ENCODE peak calls at places on chromosomes 5 and 9, in eight cellular contexts. One of them, this sample, is unnamed.

GRCh38 chr9:37172511-37172910 is 52.1 kb downstream of the ZCCHC7 start:
- DNase-seq in GM19239: no peak
- DNase-seq in AG08395: no peak
- DNase-seq in stimulated activated CD8-positive, alpha-beta memory T cell treated with anti-CD3 and anti-CD28 coated beads, Interleukin-15, amount 100 ng/mL, for 1 hour: no peak
- DNase-seq in NAMALWA: no peak
- DNase-seq in GDM1: no peak
- DNase-seq in RPMI7951: no peak
- DNase-seq in posterior cingulate gyrus: no peak
- DNase-seq in this sample: no peak

GRCh38 chr9:36598281-36598680 is 25.6 kb downstream of the MELK start:
- DNase-seq in GM19239: no peak
- DNase-seq in AG08395: no peak
- DNase-seq in stimulated activated CD8-positive, alpha-beta memory T cell treated with anti-CD3 and anti-CD28 coated beads, Interleukin-15, amount 100 ng/mL, for 1 hour: no peak
- DNase-seq in NAMALWA: no peak
- DNase-seq in GDM1: no peak
- DNase-seq in RPMI7951: no peak
- DNase-seq in posterior cingulate gyrus: no peak
- DNase-seq in this sample: no peak

GRCh38 chr9:88694625-88695024 is 159.6 kb downstream of the NXNL2 start:
- DNase-seq in GM19239: no peak
- DNase-seq in AG08395: peak
- DNase-seq in stimulated activated CD8-positive, alpha-beta memory T cell treated with anti-CD3 and anti-CD28 coated beads, Interleukin-15, amount 100 ng/mL, for 1 hour: no peak
- DNase-seq in NAMALWA: no peak
- DNase-seq in GDM1: no peak
- DNase-seq in RPMI7951: peak
- DNase-seq in posterior cingulate gyrus: peak
- DNase-seq in this sample: no peak

GRCh38 chr5:179795049-179795862 is 1.5 kb downstream of the LTC4S start:
- DNase-seq in GM19239: no peak
- DNase-seq in AG08395: no peak
- DNase-seq in stimulated activated CD8-positive, alpha-beta memory T cell treated with anti-CD3 and anti-CD28 coated beads, Interleukin-15, amount 100 ng/mL, for 1 hour: no peak
- DNase-seq in NAMALWA: no peak
- DNase-seq in GDM1: no peak
- DNase-seq in RPMI7951: no peak
- DNase-seq in posterior cingulate gyrus: no peak
- DNase-seq in this sample: no peak

GRCh38 chr5:40554048-40554447 is 125.7 kb upstream of the PTGER4 start:
- DNase-seq in GM19239: no peak
- DNase-seq in AG08395: no peak
- DNase-seq in stimulated activated CD8-positive, alpha-beta memory T cell treated with anti-CD3 and anti-CD28 coated beads, Interleukin-15, amount 100 ng/mL, for 1 hour: no peak
- DNase-seq in NAMALWA: no peak
- DNase-seq in GDM1: no peak
- DNase-seq in RPMI7951: no peak
- DNase-seq in posterior cingulate gyrus: no peak
- DNase-seq in this sample: no peak

GRCh38 chr5:31771045-31771444 is 132.1 kb downstream of the PDZD2 start:
- DNase-seq in GM19239: peak
- DNase-seq in AG08395: no peak
- DNase-seq in stimulated activated CD8-positive, alpha-beta memory T cell treated with anti-CD3 and anti-CD28 coated beads, Interleukin-15, amount 100 ng/mL, for 1 hour: no peak
- DNase-seq in NAMALWA: no peak
- DNase-seq in GDM1: no peak
- DNase-seq in RPMI7951: no peak
- DNase-seq in posterior cingulate gyrus: no peak
- DNase-seq in this sample: no peak

GRCh38 chr9:116750543-116750942 is 63.4 kb downstream of the TRIM32 start:
- DNase-seq in GM19239: no peak
- DNase-seq in AG08395: no peak
- DNase-seq in stimulated activated CD8-positive, alpha-beta memory T cell treated with anti-CD3 and anti-CD28 coated beads, Interleukin-15, amount 100 ng/mL, for 1 hour: no peak
- DNase-seq in NAMALWA: no peak
- DNase-seq in GDM1: no peak
- DNase-seq in RPMI7951: no peak
- DNase-seq in posterior cingulate gyrus: no peak
- DNase-seq in this sample: no peak

GRCh38 chr5:68303038-68303738 is 87.6 kb downstream of the PIK3R1 start:
- DNase-seq in GM19239: no peak
- DNase-seq in AG08395: no peak
- DNase-seq in stimulated activated CD8-positive, alpha-beta memory T cell treated with anti-CD3 and anti-CD28 coated beads, Interleukin-15, amount 100 ng/mL, for 1 hour: no peak
- DNase-seq in NAMALWA: no peak
- DNase-seq in GDM1: no peak
- DNase-seq in RPMI7951: peak
- DNase-seq in posterior cingulate gyrus: no peak
- DNase-seq in this sample: no peak

GRCh38 chr5:133932441-133933168 is 35.8 kb downstream of the C5orf15 start:
- DNase-seq in GM19239: no peak
- DNase-seq in AG08395: no peak
- DNase-seq in stimulated activated CD8-positive, alpha-beta memory T cell treated with anti-CD3 and anti-CD28 coated beads, Interleukin-15, amount 100 ng/mL, for 1 hour: no peak
- DNase-seq in NAMALWA: peak
- DNase-seq in GDM1: peak
- DNase-seq in RPMI7951: no peak
- DNase-seq in posterior cingulate gyrus: no peak
- DNase-seq in this sample: peak

GRCh38 chr9:5499889-5500398 is 10.4 kb upstream of the PDCD1LG2 start:
- DNase-seq in GM19239: no peak
- DNase-seq in AG08395: no peak
- DNase-seq in stimulated activated CD8-positive, alpha-beta memory T cell treated with anti-CD3 and anti-CD28 coated beads, Interleukin-15, amount 100 ng/mL, for 1 hour: no peak
- DNase-seq in NAMALWA: no peak
- DNase-seq in GDM1: peak
- DNase-seq in RPMI7951: peak
- DNase-seq in posterior cingulate gyrus: no peak
- DNase-seq in this sample: no peak

GRCh38 chr9:97759611-97760288 is 62.6 kb upstream of the XPA start:
- DNase-seq in GM19239: no peak
- DNase-seq in AG08395: peak
- DNase-seq in stimulated activated CD8-positive, alpha-beta memory T cell treated with anti-CD3 and anti-CD28 coated beads, Interleukin-15, amount 100 ng/mL, for 1 hour: no peak
- DNase-seq in NAMALWA: no peak
- DNase-seq in GDM1: no peak
- DNase-seq in RPMI7951: no peak
- DNase-seq in posterior cingulate gyrus: no peak
- DNase-seq in this sample: no peak

GRCh38 chr5:142508630-142509425 is 177.1 kb downstream of the FGF1 start:
- DNase-seq in GM19239: no peak
- DNase-seq in AG08395: no peak
- DNase-seq in stimulated activated CD8-positive, alpha-beta memory T cell treated with anti-CD3 and anti-CD28 coated beads, Interleukin-15, amount 100 ng/mL, for 1 hour: no peak
- DNase-seq in NAMALWA: no peak
- DNase-seq in GDM1: no peak
- DNase-seq in RPMI7951: no peak
- DNase-seq in posterior cingulate gyrus: no peak
- DNase-seq in this sample: no peak

GRCh38 chr5:114702111-114702510 is 340.2 kb downstream of the KCNN2 start:
- DNase-seq in GM19239: no peak
- DNase-seq in AG08395: no peak
- DNase-seq in stimulated activated CD8-positive, alpha-beta memory T cell treated with anti-CD3 and anti-CD28 coated beads, Interleukin-15, amount 100 ng/mL, for 1 hour: no peak
- DNase-seq in NAMALWA: no peak
- DNase-seq in GDM1: no peak
- DNase-seq in RPMI7951: no peak
- DNase-seq in posterior cingulate gyrus: no peak
- DNase-seq in this sample: no peak

GRCh38 chr5:116137544-116138378 is 52.9 kb downstream of the COMMD10 start:
- DNase-seq in GM19239: no peak
- DNase-seq in AG08395: peak
- DNase-seq in stimulated activated CD8-positive, alpha-beta memory T cell treated with anti-CD3 and anti-CD28 coated beads, Interleukin-15, amount 100 ng/mL, for 1 hour: no peak
- DNase-seq in NAMALWA: peak
- DNase-seq in GDM1: peak
- DNase-seq in RPMI7951: peak
- DNase-seq in posterior cingulate gyrus: no peak
- DNase-seq in this sample: no peak